ENCODE peak calls at places on chromosome 12, in six cellular contexts. Z, X, R, L, G and M are unnamed samples.

GRCh38 chr12:72346331-72346944 is 74.3 kb downstream of the TRHDE start:
- DNase-seq in Z (peak), X (peak), R (peak), L (no peak), G (peak), M (peak)

GRCh38 chr12:55847033-55847432 is 4.3 kb upstream of the MMP19 start:
- DNase-seq in Z (peak), X (peak), R (no peak), L (no peak), G (no peak), M (no peak)

GRCh38 chr12:126353604-126354003 is 1288.4 kb downstream of the AACS start:
- DNase-seq in Z (no peak), X (no peak), R (no peak), L (no peak), G (no peak), M (no peak)

GRCh38 chr12:13074396-13075113 is 28.9 kb downstream of the GSG1 start:
- DNase-seq in Z (no peak), X (no peak), R (no peak), L (no peak), G (peak), M (no peak)

GRCh38 chr12:51851408-51852097 is 3.0 kb upstream of the FIGNL2 start:
- DNase-seq in Z (no peak), X (no peak), R (no peak), L (no peak), G (no peak), M (no peak)

GRCh38 chr12:109744991-109745942 is 31.6 kb downstream of the FAM222A start:
- DNase-seq in Z (no peak), X (no peak), R (no peak), L (no peak), G (no peak), M (no peak)

GRCh38 chr12:94200069-94200468 is 51.7 kb downstream of the PLXNC1 start:
- DNase-seq in Z (no peak), X (no peak), R (no peak), L (no peak), G (no peak), M (no peak)

GRCh38 chr12:75714462-75715322 is 203.3 kb upstream of the KRR1 start:
- DNase-seq in Z (no peak), X (no peak), R (no peak), L (no peak), G (no peak), M (no peak)

GRCh38 chr12:123056053-123056452 is 75.6 kb downstream of the ARL6IP4 start:
- DNase-seq in Z (no peak), X (no peak), R (no peak), L (no peak), G (no peak), M (no peak)

GRCh38 chr12:27906127-27906500 is 66.4 kb downstream of the PTHLH start:
- DNase-seq in Z (no peak), X (no peak), R (no peak), L (no peak), G (no peak), M (no peak)

GRCh38 chr12:45601390-45601789 is 128.1 kb upstream of the ARID2 start:
- DNase-seq in Z (no peak), X (no peak), R (no peak), L (no peak), G (no peak), M (no peak)

GRCh38 chr12:104670439-104671406 is 214.0 kb downstream of the CHST11 start:
- DNase-seq in Z (peak), X (no peak), R (no peak), L (no peak), G (no peak), M (no peak)

GRCh38 chr12:29591140-29592020 is 93.9 kb upstream of the OVCH1 start:
- DNase-seq in Z (no peak), X (no peak), R (no peak), L (no peak), G (no peak), M (no peak)

GRCh38 chr12:95763809-95764253 is 26.7 kb downstream of the NTN4 start:
- DNase-seq in Z (peak), X (no peak), R (no peak), L (no peak), G (no peak), M (no peak)

GRCh38 chr12:130031571-130032189 is 127.9 kb upstream of the TMEM132D start:
- DNase-seq in Z (peak), X (peak), R (peak), L (no peak), G (peak), M (no peak)

GRCh38 chr12:4287325-4288290 is 14.0 kb downstream of the CCND2 start:
- DNase-seq in Z (peak), X (no peak), R (no peak), L (no peak), G (no peak), M (no peak)

GRCh38 chr12:12600659-12601058 is 11.0 kb upstream of the CREBL2 start:
- DNase-seq in Z (no peak), X (no peak), R (no peak), L (no peak), G (no peak), M (no peak)

GRCh38 chr12:67714648-67715047 is 66.1 kb downstream of the DYRK2 start:
- DNase-seq in Z (peak), X (no peak), R (no peak), L (no peak), G (no peak), M (no peak)

GRCh38 chr12:19190292-19191031 is 60.9 kb downstream of the PLEKHA5 start:
- DNase-seq in Z (no peak), X (no peak), R (no peak), L (no peak), G (no peak), M (no peak)

GRCh38 chr12:130981947-130982346 is 28.2 kb downstream of the ADGRD1 start:
- DNase-seq in Z (no peak), X (no peak), R (no peak), L (no peak), G (no peak), M (no peak)

GRCh38 chr12:105617141-105617540 is 286.6 kb downstream of the C12orf75 start:
- DNase-seq in Z (peak), X (no peak), R (no peak), L (no peak), G (no peak), M (no peak)

GRCh38 chr12:5745251-5745888 is 199.7 kb downstream of the ANO2 start:
- DNase-seq in Z (peak), X (peak), R (peak), L (no peak), G (peak), M (peak)

GRCh38 chr12:108247130-108247529 is 92.0 kb downstream of the CMKLR1 start:
- DNase-seq in Z (no peak), X (no peak), R (no peak), L (no peak), G (no peak), M (no peak)

GRCh38 chr12:1500095-1500801 is 94.1 kb downstream of the FBXL14 start:
- DNase-seq in Z (peak), X (no peak), R (no peak), L (no peak), G (peak), M (no peak)

GRCh38 chr12:13959131-13959734 is 22.2 kb downstream of the GRIN2B start:
- DNase-seq in Z (peak), X (no peak), R (peak), L (no peak), G (no peak), M (no peak)

GRCh38 chr12:75933136-75933535 is 98.4 kb downstream of the PHLDA1 start:
- DNase-seq in Z (peak), X (no peak), R (no peak), L (no peak), G (no peak), M (no peak)